ENCODE peak calls at places on chromosomes 6 and 20, in six cellular contexts. One of them, this sample, is unnamed.

GRCh38 chr6:147621280-147621679 is 112.8 kb downstream of the SAMD5 start:
- DNase-seq in Peyer's patch: no peak
- DNase-seq in AG04450: peak; percentile 61
- DNase-seq in OCI-LY7: no peak
- DNase-seq in GM23338: no peak
- DNase-seq in stomach: no peak
- DNase-seq in this sample: no peak

GRCh38 chr20:25025986-25026605 is 31.8 kb downstream of the ACSS1 start:
- DNase-seq in Peyer's patch: peak; percentile 39
- DNase-seq in AG04450: no peak
- DNase-seq in OCI-LY7: no peak
- DNase-seq in GM23338: no peak
- DNase-seq in stomach: peak; percentile 20
- DNase-seq in this sample: no peak

GRCh38 chr6:53861543-53861942 is 66.7 kb downstream of the LRRC1 start:
- DNase-seq in Peyer's patch: no peak
- DNase-seq in AG04450: no peak
- DNase-seq in OCI-LY7: no peak
- DNase-seq in GM23338: no peak
- DNase-seq in stomach: no peak
- DNase-seq in this sample: no peak

GRCh38 chr6:20404641-20405032 is 3.0 kb downstream of the E2F3 start:
- DNase-seq in Peyer's patch: no peak
- DNase-seq in AG04450: no peak
- DNase-seq in OCI-LY7: peak; percentile 86
- DNase-seq in GM23338: peak; percentile 88
- DNase-seq in stomach: no peak
- DNase-seq in this sample: peak; percentile 88

GRCh38 chr6:31007694-31008093 is 2.6 kb upstream of the MUC22 start:
- DNase-seq in Peyer's patch: no peak
- DNase-seq in AG04450: peak; percentile 48
- DNase-seq in OCI-LY7: no peak
- DNase-seq in GM23338: no peak
- DNase-seq in stomach: no peak
- DNase-seq in this sample: peak; percentile 18

GRCh38 chr6:710601-711571 is 17.9 kb upstream of the EXOC2 start:
- DNase-seq in Peyer's patch: peak; percentile 63
- DNase-seq in AG04450: no peak
- DNase-seq in OCI-LY7: peak; percentile 79
- DNase-seq in GM23338: peak; percentile 68
- DNase-seq in stomach: peak; percentile 61
- DNase-seq in this sample: peak; percentile 77

GRCh38 chr6:438634-439170 is 47.1 kb downstream of the IRF4 start:
- DNase-seq in Peyer's patch: no peak
- DNase-seq in AG04450: no peak
- DNase-seq in OCI-LY7: no peak
- DNase-seq in GM23338: no peak
- DNase-seq in stomach: no peak
- DNase-seq in this sample: no peak

GRCh38 chr20:33209789-33210188 is 7.4 kb upstream of the BPIFA3 start:
- DNase-seq in Peyer's patch: peak; percentile 60
- DNase-seq in AG04450: peak; percentile 20
- DNase-seq in OCI-LY7: peak; percentile 29
- DNase-seq in GM23338: peak; percentile 93
- DNase-seq in stomach: peak; percentile 78
- DNase-seq in this sample: peak; percentile 63

GRCh38 chr20:4136078-4136966 is 121.0 kb upstream of the RNF24 start:
- DNase-seq in Peyer's patch: no peak
- DNase-seq in AG04450: no peak
- DNase-seq in OCI-LY7: no peak
- DNase-seq in GM23338: no peak
- DNase-seq in stomach: no peak
- DNase-seq in this sample: no peak

GRCh38 chr6:62530985-62531384 is 245.0 kb upstream of the KHDRBS2 start:
- DNase-seq in Peyer's patch: no peak
- DNase-seq in AG04450: no peak
- DNase-seq in OCI-LY7: no peak
- DNase-seq in GM23338: no peak
- DNase-seq in stomach: no peak
- DNase-seq in this sample: no peak

GRCh38 chr6:52209672-52210626 is 23.8 kb downstream of the IL17A start:
- DNase-seq in Peyer's patch: no peak
- DNase-seq in AG04450: no peak
- DNase-seq in OCI-LY7: no peak
- DNase-seq in GM23338: no peak
- DNase-seq in stomach: no peak
- DNase-seq in this sample: peak; percentile 73

GRCh38 chr20:25057234-25058050 is 497 bp downstream of the ACSS1 start:
- DNase-seq in Peyer's patch: peak; percentile 88
- DNase-seq in AG04450: no peak
- DNase-seq in OCI-LY7: no peak
- DNase-seq in GM23338: peak; percentile 72
- DNase-seq in stomach: peak; percentile 86
- DNase-seq in this sample: peak; percentile 77

GRCh38 chr20:22438926-22439325 is 145.4 kb downstream of the FOXA2 start:
- DNase-seq in Peyer's patch: no peak
- DNase-seq in AG04450: no peak
- DNase-seq in OCI-LY7: no peak
- DNase-seq in GM23338: peak; percentile 55
- DNase-seq in stomach: no peak
- DNase-seq in this sample: peak; percentile 7
- TF ChIP-seq CTCF in Peyer's patch: no peak
- TF ChIP-seq CTCF in AG04450: no peak
- TF ChIP-seq CTCF in OCI-LY7: peak; percentile 45
- TF ChIP-seq CTCF in GM23338: peak; percentile 48
- TF ChIP-seq CTCF in stomach: no peak
- TF ChIP-seq CTCF in this sample: peak; percentile 39

DNA sequence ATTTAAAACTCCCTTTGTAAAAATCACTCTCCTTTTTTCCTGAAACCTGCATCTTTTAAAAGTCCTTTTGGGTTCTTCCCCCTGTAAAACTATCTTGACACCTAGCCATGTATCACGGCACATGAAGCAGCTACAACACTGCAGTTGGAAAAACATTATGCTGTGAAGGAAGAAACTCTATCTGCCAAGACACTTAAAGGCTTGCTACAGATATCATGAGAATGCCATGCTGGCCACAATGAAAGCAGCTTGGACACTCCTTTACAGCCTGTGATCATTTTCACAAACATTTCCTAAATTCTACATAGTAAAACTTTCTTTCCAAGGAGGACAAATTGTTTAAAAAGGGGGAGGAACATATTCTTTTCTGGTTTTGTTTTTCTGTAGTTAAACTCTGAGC is 31.8 kb downstream of the CNKSR3 start:
- DNase-seq in Peyer's patch: no peak
- DNase-seq in AG04450: no peak
- DNase-seq in OCI-LY7: no peak
- DNase-seq in GM23338: no peak
- DNase-seq in stomach: no peak
- DNase-seq in this sample: no peak
- H3K4me3 ChIP-seq in Peyer's patch: no peak overlapping the region
- H3K4me3 ChIP-seq in AG04450: peak overlapping the region; percentile 53
- H3K4me3 ChIP-seq in OCI-LY7: no peak overlapping the region
- H3K4me3 ChIP-seq in GM23338: no peak overlapping the region
- H3K4me3 ChIP-seq in stomach: no peak overlapping the region
- H3K4me3 ChIP-seq in this sample: no peak overlapping the region

GRCh38 chr20:49608752-49609670 is 41.1 kb upstream of the PTGIS start:
- DNase-seq in Peyer's patch: peak; percentile 81
- DNase-seq in AG04450: no peak
- DNase-seq in OCI-LY7: peak; percentile 85
- DNase-seq in GM23338: peak; percentile 84
- DNase-seq in stomach: peak; percentile 80
- DNase-seq in this sample: peak; percentile 81
- TF ChIP-seq CTCF in Peyer's patch: peak; percentile 93
- TF ChIP-seq CTCF in AG04450: peak; percentile 96
- TF ChIP-seq CTCF in OCI-LY7: peak; percentile 97
- TF ChIP-seq CTCF in GM23338: peak; percentile 95
- TF ChIP-seq CTCF in stomach: no peak
- TF ChIP-seq CTCF in this sample: peak; percentile 99

GRCh38 chr6:17283074-17283473 is 1.9 kb downstream of the RBM24 start:
- DNase-seq in Peyer's patch: no peak
- DNase-seq in AG04450: no peak
- DNase-seq in OCI-LY7: no peak
- DNase-seq in GM23338: no peak
- DNase-seq in stomach: no peak
- DNase-seq in this sample: no peak
- H3K4me3 ChIP-seq in Peyer's patch: peak overlapping the region; percentile 65
- H3K4me3 ChIP-seq in AG04450: peak overlapping the region; percentile 91
- H3K4me3 ChIP-seq in OCI-LY7: no peak overlapping the region
- H3K4me3 ChIP-seq in GM23338: peak overlapping the region; percentile 80
- H3K4me3 ChIP-seq in stomach: no peak overlapping the region
- H3K4me3 ChIP-seq in this sample: no peak overlapping the region

GRCh38 chr20:49045440-49046086 is 549 bp upstream of the CSE1L start:
- DNase-seq in Peyer's patch: no peak
- DNase-seq in AG04450: no peak
- DNase-seq in OCI-LY7: peak; percentile 37
- DNase-seq in GM23338: peak; percentile 49
- DNase-seq in stomach: peak; percentile 37
- DNase-seq in this sample: peak; percentile 56

GRCh38 chr20:49043000-49043399 is 3.1 kb upstream of the CSE1L start:
- DNase-seq in Peyer's patch: no peak
- DNase-seq in AG04450: no peak
- DNase-seq in OCI-LY7: no peak
- DNase-seq in GM23338: no peak
- DNase-seq in stomach: no peak
- DNase-seq in this sample: no peak

GRCh38 chr20:49046087-49046900 is at the start of gene CSE1L:
- DNase-seq in Peyer's patch: peak; percentile 97
- DNase-seq in AG04450: peak; percentile 90
- DNase-seq in OCI-LY7: peak; percentile 96
- DNase-seq in GM23338: peak; percentile 97
- DNase-seq in stomach: peak; percentile 95
- DNase-seq in this sample: peak; percentile 97
- TF ChIP-seq CTCF in Peyer's patch: no peak
- TF ChIP-seq CTCF in AG04450: peak; percentile 5
- TF ChIP-seq CTCF in OCI-LY7: no peak
- TF ChIP-seq CTCF in GM23338: no peak
- TF ChIP-seq CTCF in stomach: no peak
- TF ChIP-seq CTCF in this sample: no peak

GRCh38 chr20:62236997-62237771 is 1.1 kb upstream of the OSBPL2 start:
- DNase-seq in Peyer's patch: no peak
- DNase-seq in AG04450: no peak
- DNase-seq in OCI-LY7: no peak
- DNase-seq in GM23338: no peak
- DNase-seq in stomach: no peak
- DNase-seq in this sample: no peak
- H3K4me3 ChIP-seq in Peyer's patch: peak overlapping the region; percentile 44
- H3K4me3 ChIP-seq in AG04450: no peak overlapping the region
- H3K4me3 ChIP-seq in OCI-LY7: peak overlapping the region; percentile 43
- H3K4me3 ChIP-seq in GM23338: no peak overlapping the region
- H3K4me3 ChIP-seq in stomach: peak overlapping the region; percentile 46
- H3K4me3 ChIP-seq in this sample: no peak overlapping the region

GRCh38 chr20:35568645-35569044 is 26.8 kb downstream of the ERGIC3 start:
- DNase-seq in Peyer's patch: no peak
- DNase-seq in AG04450: no peak
- DNase-seq in OCI-LY7: peak; percentile 58
- DNase-seq in GM23338: peak; percentile 84
- DNase-seq in stomach: no peak
- DNase-seq in this sample: peak; percentile 38
- TF ChIP-seq CTCF in Peyer's patch: no peak
- TF ChIP-seq CTCF in AG04450: peak; percentile 26
- TF ChIP-seq CTCF in OCI-LY7: peak; percentile 76
- TF ChIP-seq CTCF in GM23338: peak; percentile 54
- TF ChIP-seq CTCF in stomach: no peak
- TF ChIP-seq CTCF in this sample: peak; percentile 31

DNA sequence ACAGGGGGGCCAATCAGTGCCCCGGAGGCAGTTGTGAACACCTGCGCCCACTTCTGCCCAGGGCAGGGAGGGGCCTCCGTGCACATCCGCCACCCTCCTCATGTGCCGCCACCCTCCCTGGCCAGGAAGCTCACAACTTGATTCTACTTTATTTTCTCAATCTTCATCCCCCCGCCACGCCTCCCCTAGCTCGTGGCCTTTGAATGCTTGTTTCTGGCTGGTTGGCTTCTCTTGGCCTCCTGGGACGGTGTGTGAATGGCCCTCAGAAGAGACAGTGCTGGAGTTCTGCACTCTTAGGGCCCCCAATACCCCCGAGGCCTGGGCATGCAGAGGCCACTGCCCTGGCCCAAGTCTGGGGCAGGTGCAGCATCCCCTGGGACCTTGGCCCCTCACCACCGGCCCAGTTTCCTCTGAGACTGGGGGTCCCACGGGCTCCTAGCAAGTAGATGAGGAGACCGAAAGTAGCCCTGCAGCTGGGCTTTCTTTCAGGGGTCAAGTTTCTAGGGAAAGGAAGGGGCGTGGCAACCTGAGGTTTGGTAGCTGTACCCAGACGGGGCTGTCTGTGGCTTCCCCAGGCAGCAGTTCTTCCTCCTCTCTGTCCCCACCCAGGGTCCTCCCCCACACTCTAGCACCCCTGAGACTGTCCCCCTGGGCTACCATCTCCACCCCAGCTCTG is 1.3 kb downstream of the RGS19 start:
- DNase-seq in Peyer's patch: no peak
- DNase-seq in AG04450: no peak
- DNase-seq in OCI-LY7: peak; percentile 92
- DNase-seq in GM23338: peak; percentile 57
- DNase-seq in stomach: peak; percentile 41
- DNase-seq in this sample: peak; percentile 81
- H3K4me3 ChIP-seq in Peyer's patch: peak overlapping the region; percentile 63
- H3K4me3 ChIP-seq in AG04450: peak overlapping the region; percentile 68
- H3K4me3 ChIP-seq in OCI-LY7: peak overlapping the region; percentile 94
- H3K4me3 ChIP-seq in GM23338: peak overlapping the region; percentile 75
- H3K4me3 ChIP-seq in stomach: peak overlapping the region; percentile 81
- H3K4me3 ChIP-seq in this sample: peak overlapping the region; percentile 60

This sample was measured in GM12865.